ENCODE peak calls at places on chromosomes 7 and 10, in nine cellular contexts. R is CD4-positive, alpha-beta T cell; W is RPMI7951; I is midbrain; O is activated CD8-positive, alpha-beta T cell treated with anti-CD3 and anti-CD28 coated beads for 36 hours; H is fibroblast of pulmonary artery; Y is neural crest cell; V is occipital lobe; M is GM10248. J is an unnamed sample.

GRCh38 chr10:89563861-89564478 is 28.6 kb upstream of the SLC16A12 start:
- DNase-seq in V (no peak), Y (peak; percentile 8), W (peak; percentile 48), M (peak; percentile 45), H (peak; percentile 72), I (peak; percentile 65), O (peak; percentile 28), R (no peak), J (peak; percentile 46)

GRCh38 chr10:75432176-75432575 is 752 bp downstream of the LRMDA start:
- DNase-seq in V (no peak), O (no peak), R (no peak), W (no peak), I (no peak), H (no peak), Y (no peak), M (no peak), J (no peak)

GRCh38 chr7:47328392-47329319 is 253.3 kb downstream of the TNS3 start:
- DNase-seq in O (no peak), Y (no peak), I (no peak), V (no peak), W (no peak), M (no peak), H (no peak), R (no peak), J (no peak)

GRCh38 chr10:108515821-108516220 is 1351.3 kb upstream of the SORCS1 start:
- DNase-seq in H (peak; percentile 4), W (peak; percentile 20), V (no peak), R (no peak), M (no peak), I (no peak), O (no peak), Y (no peak), J (no peak)

GRCh38 chr10:20712766-20713165 is 184.3 kb downstream of the NEBL start:
- DNase-seq in V (no peak), M (no peak), I (no peak), H (no peak), O (no peak), R (no peak), W (no peak), Y (no peak), J (no peak)

GRCh38 chr7:70595741-70596574 is 536.0 kb upstream of the GALNT17 start:
- DNase-seq in W (no peak), I (no peak), H (no peak), Y (no peak), M (peak; percentile 34), V (peak; percentile 18), O (peak; percentile 25), R (no peak), J (no peak)

GRCh38 chr7:125409921-125410320 is 480.3 kb upstream of the POT1 start:
- DNase-seq in H (no peak), V (no peak), W (no peak), R (no peak), Y (no peak), O (no peak), I (no peak), M (no peak), J (no peak)

GRCh38 chr10:103193107-103193819 is at the start of gene NT5C2:
- DNase-seq in R (peak; percentile 57), Y (peak; percentile 65), M (peak; percentile 88), V (peak; percentile 68), W (peak; percentile 71), I (peak; percentile 86), O (peak; percentile 83), H (peak; percentile 74), J (peak; percentile 57)

GRCh38 chr7:2717293-2717904 is 29.4 kb downstream of the AMZ1 start:
- DNase-seq in H (peak; percentile 68), I (no peak), Y (no peak), R (no peak), W (no peak), O (peak; percentile 55), M (no peak), V (no peak), J (no peak)

GRCh38 chr10:73439605-73440298 is 6.4 kb upstream of the MSS51 start:
- DNase-seq in I (no peak), H (peak; percentile 55), W (peak; percentile 41), M (no peak), V (peak; percentile 21), Y (no peak), R (no peak), O (peak; percentile 38), J (no peak)

GRCh38 chr10:52232561-52233350 is 81.3 kb upstream of the DKK1 start:
- DNase-seq in O (no peak), I (no peak), W (no peak), M (peak; percentile 54), V (no peak), H (peak; percentile 29), R (no peak), Y (no peak), J (no peak)

GRCh38 chr10:70816220-70816894 is 609 bp downstream of the SGPL1 start:
- DNase-seq in M (peak; percentile 66), R (peak; percentile 18), H (peak; percentile 85), I (peak; percentile 37), V (peak; percentile 61), W (peak; percentile 91), O (peak; percentile 60), Y (peak; percentile 54), J (peak; percentile 88)

GRCh38 chr10:120503695-120504094 is 46.7 kb downstream of the PLPP4 start:
- DNase-seq in H (no peak), V (no peak), R (no peak), O (no peak), I (no peak), Y (no peak), M (no peak), W (peak; percentile 69), J (no peak)

GRCh38 chr7:122289426-122289825 is 15.1 kb downstream of the FEZF1 start:
- DNase-seq in M (no peak), O (no peak), I (no peak), H (no peak), Y (no peak), R (no peak), V (no peak), W (no peak), J (no peak)

GRCh38 chr10:133357293-133358151 is at the start of gene FUOM:
- DNase-seq in R (peak; percentile 65), I (peak; percentile 40), V (no peak), O (peak; percentile 84), H (peak; percentile 63), W (no peak), Y (peak; percentile 61), M (peak; percentile 96), J (no peak)

GRCh38 chr10:91759581-91759986 is 38.6 kb upstream of the TNKS2 start:
- DNase-seq in W (peak; percentile 51), I (no peak), V (no peak), M (no peak), H (peak; percentile 14), R (no peak), O (no peak), Y (no peak), J (peak; percentile 25)

GRCh38 chr7:134513169-134513752 is 14.1 kb upstream of the AKR1B10 start:
- DNase-seq in I (peak; percentile 47), M (peak; percentile 44), Y (peak; percentile 32), V (no peak), W (peak; percentile 63), H (peak; percentile 75), R (no peak), O (peak; percentile 52), J (peak; percentile 55)

GRCh38 chr7:106279425-106280182 is 5.2 kb downstream of the NAMPT start:
- DNase-seq in W (no peak), R (no peak), I (no peak), M (no peak), V (no peak), H (peak; percentile 63), Y (no peak), O (peak; percentile 84), J (no peak)

GRCh38 chr7:101488826-101489572 is 126.3 kb downstream of the COL26A1 start:
- DNase-seq in O (no peak), W (peak; percentile 68), M (no peak), V (no peak), Y (no peak), H (no peak), R (no peak), I (no peak), J (no peak)

GRCh38 chr10:50605280-50606270 is 18.2 kb downstream of the SGMS1 start:
- DNase-seq in Y (no peak), M (peak; percentile 20), V (no peak), R (no peak), O (no peak), I (no peak), W (peak; percentile 91), H (peak; percentile 98), J (peak; percentile 93)

GRCh38 chr7:134480730-134481129 is 21.8 kb upstream of the AKR1B1 start:
- DNase-seq in R (no peak), I (no peak), O (no peak), M (no peak), W (peak; percentile 87), V (no peak), Y (no peak), H (peak; percentile 54), J (peak; percentile 88)

GRCh38 chr10:71290331-71290730 is 28.7 kb upstream of the SLC29A3 start:
- DNase-seq in O (no peak), V (no peak), M (no peak), W (no peak), H (no peak), Y (no peak), I (no peak), R (no peak), J (no peak)

GRCh38 chr10:114384181-114384580 is 20.1 kb downstream of the AFAP1L2 start:
- DNase-seq in O (no peak), V (peak; percentile 34), W (peak; percentile 58), R (no peak), Y (peak; percentile 39), M (no peak), I (peak; percentile 63), H (no peak), J (no peak)

GRCh38 chr10:52729259-52730104 is 43.1 kb downstream of the MBL2 start:
- DNase-seq in R (no peak), V (no peak), I (peak; percentile 39), O (no peak), Y (no peak), W (peak; percentile 31), M (peak; percentile 33), H (peak; percentile 62), J (peak; percentile 35)

GRCh38 chr10:5975641-5976473 is 1.5 kb downstream of the IL15RA start:
- DNase-seq in Y (no peak), I (peak; percentile 10), M (peak; percentile 89), O (peak; percentile 89), V (no peak), H (peak; percentile 47), R (no peak), W (peak; percentile 23), J (peak; percentile 38)

J was measured in H4.